ENCODE peak calls at places on chromosomes 1 and 21, in five cellular contexts. R is ovary, H is vagina, Z is esophagus squamous epithelium, J is endodermal cell. G is an unnamed sample.

GRCh38 chr1:27392096-27392777 is at the start of gene GPR3:
- DNase-seq in R (peak; percentile 91), H (no peak), Z (peak; percentile 46), J (peak; percentile 97), G (peak; percentile 70)

GRCh38 chr21:37748351-37748750 is 167.9 kb downstream of the KCNJ6 start:
- DNase-seq in R (no peak), H (no peak), Z (no peak), J (no peak), G (no peak)

GRCh38 chr1:164660415-164661174 is 101.6 kb downstream of the PBX1 start:
- DNase-seq in R (no peak), H (no peak), Z (no peak), J (no peak), G (no peak)

GRCh38 chr1:150466964-150467363 is 20.3 kb upstream of the TARS2 start:
- DNase-seq in R (no peak), H (no peak), Z (no peak), J (no peak), G (no peak)

GRCh38 chr1:195886000-195886399 is 722.2 kb downstream of the KCNT2 start:
- DNase-seq in R (no peak), H (no peak), Z (no peak), J (no peak), G (no peak)

GRCh38 chr1:162689745-162690671 is 57.7 kb downstream of the DDR2 start:
- DNase-seq in R (no peak), H (no peak), Z (no peak), J (no peak), G (no peak)

GRCh38 chr1:99004270-99005141 is at the start of gene PLPPR5:
- DNase-seq in R (no peak), H (no peak), Z (no peak), J (peak; percentile 85), G (no peak)

GRCh38 chr21:45579383-45580180 is 37.3 kb upstream of the SLC19A1 start:
- DNase-seq in R (no peak), H (no peak), Z (no peak), J (no peak), G (no peak)

GRCh38 chr21:46208761-46209721 is 19.5 kb downstream of the LSS start:
- DNase-seq in R (no peak), H (no peak), Z (no peak), J (no peak), G (no peak)

GRCh38 chr1:29414091-29414490 is 177.8 kb downstream of the PTPRU start:
- DNase-seq in R (no peak), H (no peak), Z (no peak), J (peak; percentile 19), G (no peak)

GRCh38 chr1:1976031-1976430 is 27.6 kb downstream of the CFAP74 start:
- DNase-seq in R (no peak), H (no peak), Z (no peak), J (no peak), G (no peak)

GRCh38 chr21:38166214-38166547 is 90.6 kb upstream of the KCNJ15 start:
- DNase-seq in R (no peak), H (no peak), Z (no peak), J (no peak), G (no peak)

GRCh38 chr1:199123615-199124014 is 484.8 kb downstream of the PTPRC start:
- DNase-seq in R (no peak), H (no peak), Z (no peak), J (no peak), G (no peak)

GRCh38 chr1:177998696-177999631 is 29.1 kb upstream of the SEC16B start:
- DNase-seq in R (no peak), H (no peak), Z (no peak), J (no peak), G (no peak)

GRCh38 chr1:81414417-81415087 is 386.2 kb upstream of the ADGRL2 start:
- DNase-seq in R (peak; percentile 84), H (no peak), Z (no peak), J (peak; percentile 95), G (no peak)

GRCh38 chr1:58922302-58923089 is 138.6 kb upstream of the JUN start:
- DNase-seq in R (peak; percentile 68), H (no peak), Z (no peak), J (no peak), G (no peak)

GRCh38 chr1:65209005-65209885 is 61.2 kb downstream of the AK4 start:
- DNase-seq in R (peak; percentile 36), H (no peak), Z (no peak), J (peak; percentile 63), G (no peak)

GRCh38 chr1:172381981-172382380 is 38.5 kb upstream of the C1orf105 start:
- DNase-seq in R (no peak), H (no peak), Z (no peak), J (no peak), G (no peak)

GRCh38 chr1:98323906-98324358 is 337.6 kb upstream of the SNX7 start:
- DNase-seq in R (no peak), H (no peak), Z (no peak), J (peak; percentile 79), G (peak; percentile 14)

GRCh38 chr1:225866061-225866844 is 15.9 kb downstream of the TMEM63A start:
- DNase-seq in R (no peak), H (no peak), Z (no peak), J (no peak), G (no peak)

GRCh38 chr1:109371271-109371739 is 26.4 kb downstream of the SORT1 start:
- DNase-seq in R (no peak), H (no peak), Z (no peak), J (no peak), G (no peak)

GRCh38 chr1:101022294-101022693 is 3.3 kb downstream of the DPH5 start:
- DNase-seq in R (no peak), H (no peak), Z (no peak), J (no peak), G (no peak)

GRCh38 chr1:245051349-245052221 is 103.2 kb upstream of the KIF26B start:
- DNase-seq in R (peak; percentile 54), H (no peak), Z (no peak), J (peak; percentile 83), G (no peak)

GRCh38 chr1:160460214-160460642 is 59.9 kb downstream of the VANGL2 start:
- DNase-seq in R (no peak), H (no peak), Z (no peak), J (no peak), G (no peak)

GRCh38 chr21:41506526-41507520 is 1.1 kb downstream of the TMPRSS2 start:
- DNase-seq in R (no peak), H (no peak), Z (no peak), J (peak; percentile 83), G (no peak)

GRCh38 chr1:29282924-29283803 is 46.8 kb downstream of the PTPRU start:
- DNase-seq in R (peak; percentile 51), H (no peak), Z (no peak), J (peak; percentile 100), G (no peak)

GRCh38 chr1:33758698-33759097 is 105.2 kb upstream of the HMGB4 start:
- DNase-seq in R (no peak), H (peak; percentile 22), Z (no peak), J (peak; percentile 18), G (no peak)

GRCh38 chr1:196377811-196378210 is 230.4 kb downstream of the KCNT2 start:
- DNase-seq in R (no peak), H (no peak), Z (no peak), J (no peak), G (no peak)

GRCh38 chr1:17558541-17558940 is 19.0 kb downstream of the ARHGEF10L start:
- DNase-seq in R (no peak), H (no peak), Z (no peak), J (peak; percentile 42), G (no peak)
- H3K4me1 ChIP-seq in R (peaks cover 12% of the 10 kb centered on the region), H (peaks cover 64% of the 10 kb centered on the region), Z (peaks cover 81% of the 10 kb centered on the region), J (no peaks in the 10 kb centered on the region), G (peaks cover 67% of the 10 kb centered on the region)

GRCh38 chr21:15978158-15978805 is 248.5 kb downstream of the USP25 start:
- DNase-seq in R (no peak), H (no peak), Z (no peak), J (no peak), G (no peak)

GRCh38 chr21:15976807-15977206 is 247.0 kb downstream of the USP25 start:
- DNase-seq in R (peak; percentile 23), H (no peak), Z (no peak), J (peak; percentile 65), G (no peak)
- TF ChIP-seq CTCF in R (no peak), H (no peak), Z (no peak), J (peak; percentile 74), G (no peak)

GRCh38 chr1:31427322-31427721 is 14.3 kb downstream of the SERINC2 start:
- DNase-seq in R (no peak), H (no peak), Z (no peak), J (no peak), G (no peak)

GRCh38 chr1:31431351-31431750 is 18.3 kb downstream of the SERINC2 start:
- DNase-seq in R (no peak), H (no peak), Z (no peak), J (peak; percentile 10), G (no peak)

GRCh38 chr1:31426249-31426922 is 13.4 kb downstream of the SERINC2 start:
- DNase-seq in R (no peak), H (no peak), Z (no peak), J (no peak), G (no peak)

GRCh38 chr1:31428436-31429221 is 15.6 kb downstream of the SERINC2 start:
- DNase-seq in R (no peak), H (no peak), Z (no peak), J (peak; percentile 44), G (no peak)

DNA sequence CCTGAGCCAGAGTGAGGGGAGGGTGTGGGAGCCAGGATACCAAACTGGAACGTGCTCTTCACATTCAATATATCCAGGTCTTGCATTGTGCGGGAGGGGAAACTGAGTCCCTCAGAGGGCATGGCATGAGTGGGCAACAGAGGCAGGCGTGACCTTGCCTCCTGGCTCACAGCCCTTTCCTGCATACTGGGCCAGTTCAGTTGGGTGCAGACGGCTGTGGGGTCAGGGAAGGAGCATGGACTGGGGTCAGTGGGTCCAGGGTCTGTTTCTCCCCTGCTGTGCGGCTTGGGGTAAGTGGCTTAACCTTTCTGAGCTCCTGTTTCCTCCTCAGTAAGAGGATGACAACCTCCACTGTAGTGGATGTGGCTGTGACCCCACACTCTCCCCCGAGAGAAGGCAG is 16.6 kb downstream of the SERINC2 start:
- DNase-seq in R (no peak), H (no peak), Z (no peak), J (peak; percentile 29), G (no peak)
- H3K36me3 ChIP-seq in R (no peaks in the 10 kb centered on the region), H (no peaks in the 10 kb centered on the region), Z (peaks cover 67% of the 10 kb centered on the region), J (peaks cover 4% of the 10 kb centered on the region), G (no peaks in the 10 kb centered on the region)

GRCh38 chr1:3708696-3709246 is 43.5 kb upstream of the CCDC27 start:
- DNase-seq in R (no peak), H (no peak), Z (no peak), J (peak; percentile 77), G (no peak)
- H3K4me1 ChIP-seq in R (no peaks in the 10 kb centered on the region), H (peaks cover 12% of the 10 kb centered on the region), Z (peaks cover 99% of the 10 kb centered on the region), J (no peaks in the 10 kb centered on the region), G (no peaks in the 10 kb centered on the region)

DNA sequence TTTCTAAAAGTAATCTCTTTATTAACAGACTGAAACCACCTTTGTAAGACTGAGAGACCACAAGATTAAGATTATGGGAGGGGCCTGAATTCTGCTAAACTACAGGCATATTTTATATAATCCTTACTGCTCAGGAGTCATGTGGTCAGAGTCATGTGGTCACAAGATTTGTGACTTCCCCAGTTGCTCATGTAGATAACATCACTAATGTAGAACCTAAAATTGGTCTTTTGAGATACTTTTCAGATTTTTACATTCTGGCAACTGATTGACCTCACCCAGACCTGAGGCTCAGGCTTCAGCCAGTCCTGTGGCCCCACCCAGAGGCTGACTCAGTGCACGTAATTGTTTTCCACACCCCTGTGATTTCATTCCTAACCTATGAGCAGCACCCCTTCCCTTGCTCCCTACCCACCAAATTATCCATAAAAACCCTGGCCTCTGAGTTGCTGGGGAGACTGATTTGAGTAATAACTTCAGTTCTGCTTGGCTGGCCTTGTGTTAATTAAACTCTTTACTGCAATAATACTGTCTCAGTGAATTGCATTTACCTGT is 41.8 kb upstream of the ZNF326 start:
- DNase-seq in R (no peak), H (no peak), Z (no peak), J (peak; percentile 81), G (no peak)
- TF ChIP-seq CTCF in R (no peak), H (no peak), Z (no peak), J (peak; percentile 63), G (no peak)

G was measured in thoracic aorta.